ENCODE peak calls at places on chromosomes 6 and 20, in eight cellular contexts. E is IMR-90, N is neural progenitor cell, J is A549, P is mammary epithelial cell, Z is H1, H is astrocyte, O is psoas muscle. W is an unnamed sample. For H3K4me1 and H3K9me3, the result is how much of the 10 kb centered on the place peaks cover.

GRCh38 chr6:111589366-111589765 is 16.3 kb downstream of the TRAF3IP2 start:
- DNase-seq in E (peak), N (no peak), J (peak), P (peak), Z (no peak), H (peak), O (peak), W (no peak)

GRCh38 chr20:12882832-12883506 is 125.8 kb upstream of the SPTLC3 start:
- DNase-seq in E (peak), N (no peak), J (no peak), P (peak), Z (no peak), H (no peak), O (no peak), W (no peak)

GRCh38 chr20:19913927-19914614 is 103.1 kb upstream of the NAA20 start:
- DNase-seq in E (peak), N (no peak), J (peak), P (peak), Z (no peak), H (peak), O (no peak), W (no peak)

GRCh38 chr20:49270177-49270576 is 7.7 kb downstream of the ZNFX1 start:
- DNase-seq in E (peak), N (no peak), J (no peak), P (no peak), Z (no peak), H (peak), O (no peak), W (no peak)

GRCh38 chr6:13528232-13528631 is 40.8 kb upstream of the GFOD1 start:
- DNase-seq in E (no peak), N (no peak), J (peak), P (no peak), Z (no peak), H (no peak), O (no peak), W (no peak)

GRCh38 chr6:45423111-45423900 is 45.6 kb upstream of the SUPT3H start:
- DNase-seq in E (no peak), N (peak), J (no peak), P (peak), Z (no peak), H (no peak), O (peak), W (peak)

GRCh38 chr6:39669117-39669690 is 56.0 kb downstream of the KIF6 start:
- DNase-seq in E (peak), N (no peak), J (no peak), P (no peak), Z (no peak), H (peak), O (no peak), W (no peak)

GRCh38 chr6:155958550-155958949 is 502.9 kb upstream of the NOX3 start:
- DNase-seq in E (no peak), N (no peak), J (no peak), P (no peak), Z (no peak), H (no peak), O (no peak), W (no peak)

GRCh38 chr20:2059411-2059810 is 42.2 kb upstream of the STK35 start:
- DNase-seq in E (no peak), N (peak), J (no peak), P (no peak), Z (no peak), H (no peak), O (no peak), W (no peak)

GRCh38 chr6:39452306-39452705 is 129.8 kb upstream of the KCNK16 start:
- DNase-seq in E (peak), N (no peak), J (no peak), P (peak), Z (no peak), H (peak), O (no peak), W (no peak)

GRCh38 chr6:137491478-137491877 is 2.7 kb downstream of the OLIG3 start:
- DNase-seq in E (no peak), N (peak), J (no peak), P (no peak), Z (no peak), H (no peak), O (no peak), W (no peak)

GRCh38 chr20:2705931-2706645 is 13.5 kb downstream of the EBF4 start:
- DNase-seq in E (no peak), N (no peak), J (no peak), P (no peak), Z (no peak), H (no peak), O (no peak), W (no peak)

GRCh38 chr6:31660224-31660997 is at the start of gene C6orf47:
- DNase-seq in E (peak), N (peak), J (peak), P (peak), Z (peak), H (peak), O (peak), W (peak)

GRCh38 chr20:53829706-53830521 is 236.3 kb upstream of the ZNF217 start:
- DNase-seq in E (peak), N (no peak), J (peak), P (no peak), Z (no peak), H (peak), O (no peak), W (no peak)

GRCh38 chr6:142947702-142948480 is 2.9 kb upstream of the HIVEP2 start:
- DNase-seq in E (no peak), N (no peak), J (no peak), P (no peak), Z (no peak), H (no peak), O (no peak), W (no peak)

GRCh38 chr6:144062757-144063156 is 32.6 kb downstream of the SF3B5 start:
- DNase-seq in E (no peak), N (no peak), J (no peak), P (no peak), Z (no peak), H (no peak), O (no peak), W (no peak)

GRCh38 chr20:47698142-47698541 is 87.1 kb downstream of the SULF2 start:
- DNase-seq in E (no peak), N (no peak), J (no peak), P (no peak), Z (no peak), H (no peak), O (peak), W (no peak)

GRCh38 chr6:2999005-2999620 is 581 bp upstream of the NQO2 start:
- DNase-seq in E (peak), N (no peak), J (peak), P (peak), Z (no peak), H (peak), O (no peak), W (peak)

GRCh38 chr20:57072184-57072583 is 194.3 kb downstream of the BMP7 start:
- DNase-seq in E (no peak), N (no peak), J (no peak), P (no peak), Z (no peak), H (no peak), O (no peak), W (no peak)

GRCh38 chr20:18077157-18077556 is 19.4 kb upstream of the OVOL2 start:
- DNase-seq in E (no peak), N (no peak), J (no peak), P (no peak), Z (no peak), H (no peak), O (no peak), W (no peak)

GRCh38 chr6:149529650-149530049 is 16.2 kb downstream of the PPIL4 start:
- DNase-seq in E (no peak), N (no peak), J (no peak), P (no peak), Z (no peak), H (no peak), O (no peak), W (no peak)

GRCh38 chr20:11676618-11677289 is 240.9 kb upstream of the BTBD3 start:
- DNase-seq in E (peak), N (peak), J (peak), P (peak), Z (no peak), H (peak), O (peak), W (no peak)

GRCh38 chr6:129603731-129604130 is 106.2 kb downstream of the ARHGAP18 start:
- DNase-seq in E (no peak), N (no peak), J (no peak), P (no peak), Z (no peak), H (no peak), O (no peak), W (no peak)

GRCh38 chr6:52566853-52567279 is 10.0 kb downstream of the TRAM2 start:
- DNase-seq in E (peak), N (no peak), J (peak), P (peak), Z (no peak), H (peak), O (no peak), W (no peak)

GRCh38 chr6:73521351-73522254 is 771 bp upstream of the EEF1A1 start:
- DNase-seq in E (peak), N (no peak), J (peak), P (peak), Z (no peak), H (peak), O (peak), W (peak)

GRCh38 chr6:152749336-152749735 is 1.3 kb upstream of the VIP start:
- DNase-seq in E (no peak), N (no peak), J (no peak), P (no peak), Z (no peak), H (no peak), O (no peak), W (no peak)

GRCh38 chr6:142756215-142756630 is 188.8 kb downstream of the HIVEP2 start:
- DNase-seq in E (peak), N (no peak), J (peak), P (peak), Z (no peak), H (peak), O (no peak), W (no peak)

GRCh38 chr20:11454966-11455799 is 462.5 kb upstream of the BTBD3 start:
- DNase-seq in E (peak), N (no peak), J (peak), P (peak), Z (no peak), H (peak), O (no peak), W (no peak)

GRCh38 chr20:37390891-37391525 is 45.1 kb downstream of the SRC start:
- DNase-seq in E (no peak), N (no peak), J (peak), P (no peak), Z (no peak), H (no peak), O (peak), W (peak)

GRCh38 chr6:160730911-160731310 is 28.9 kb downstream of the PLG start:
- DNase-seq in E (no peak), N (peak), J (peak), P (peak), Z (no peak), H (no peak), O (no peak), W (no peak)

GRCh38 chr6:141848029-141848890 is 284.5 kb upstream of the GJE1 start:
- DNase-seq in E (peak), N (no peak), J (no peak), P (peak), Z (no peak), H (peak), O (no peak), W (no peak)

GRCh38 chr6:116094041-116094440 is 6.6 kb upstream of the NT5DC1 start:
- DNase-seq in E (no peak), N (no peak), J (no peak), P (no peak), Z (no peak), H (no peak), O (no peak), W (no peak)

GRCh38 chr6:165858571-165858970 is 195.5 kb upstream of the PDE10A start:
- DNase-seq in E (peak), N (peak), J (peak), P (no peak), Z (no peak), H (no peak), O (no peak), W (no peak)

GRCh38 chr6:147156218-147156617 is 48.0 kb upstream of the STXBP5 start:
- DNase-seq in E (no peak), N (no peak), J (no peak), P (no peak), Z (no peak), H (no peak), O (no peak), W (no peak)

GRCh38 chr20:20148774-20149173 is 96.4 kb downstream of the CFAP61 start:
- DNase-seq in E (no peak), N (no peak), J (no peak), P (no peak), Z (no peak), H (no peak), O (no peak), W (no peak)

GRCh38 chr6:106973018-106973840 is 1.3 kb downstream of the CD24 start:
- DNase-seq in E (no peak), N (peak), J (no peak), P (peak), Z (no peak), H (no peak), O (no peak), W (peak)

GRCh38 chr6:44044154-44044539 is 83.1 kb downstream of the MRPL14 start:
- DNase-seq in E (peak), N (no peak), J (peak), P (no peak), Z (no peak), H (no peak), O (peak), W (no peak)

GRCh38 chr6:44047179-44047546 is 80.1 kb downstream of the MRPL14 start:
- DNase-seq in E (peak), N (no peak), J (no peak), P (no peak), Z (no peak), H (no peak), O (no peak), W (no peak)

GRCh38 chr6:44044940-44045671 is 82.1 kb downstream of the MRPL14 start:
- DNase-seq in E (no peak), N (no peak), J (no peak), P (no peak), Z (no peak), H (no peak), O (no peak), W (no peak)

GRCh38 chr6:44046516-44047178 is 80.6 kb downstream of the MRPL14 start:
- DNase-seq in E (no peak), N (no peak), J (no peak), P (no peak), Z (no peak), H (no peak), O (no peak), W (peak)

DNA sequence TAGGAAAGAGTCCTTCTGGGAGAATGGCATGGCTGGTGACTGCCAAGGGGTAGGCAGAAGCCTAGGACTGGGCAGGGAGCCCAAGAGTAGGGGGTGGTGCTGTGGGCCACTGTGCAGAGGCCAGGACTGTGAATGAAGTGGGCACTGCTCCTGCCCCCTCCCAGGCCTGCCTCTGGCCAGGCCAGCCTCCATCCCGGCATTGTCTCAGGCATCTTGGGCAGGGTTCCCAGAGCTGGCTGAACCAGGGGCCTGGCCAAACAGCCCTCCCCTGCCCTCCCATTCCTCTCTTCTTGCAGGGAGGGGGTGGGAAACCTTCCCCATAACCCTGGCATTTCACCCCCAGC is 81.6 kb downstream of the MRPL14 start:
- DNase-seq in E (no peak), N (no peak), J (no peak), P (no peak), Z (no peak), H (no peak), O (no peak), W (peak)
- H3K4me1 ChIP-seq in E (half or more), N (under half), J (half or more), P (half or more), Z (under half), H (half or more), O (under half), W (under half)

GRCh38 chr6:22126910-22127309 is 169.9 kb downstream of the PRL start:
- DNase-seq in E (no peak), N (no peak), J (no peak), P (no peak), Z (no peak), H (no peak), O (no peak), W (no peak)

GRCh38 chr6:22129751-22130150 is 167.1 kb downstream of the PRL start:
- DNase-seq in E (no peak), N (no peak), J (no peak), P (no peak), Z (no peak), H (no peak), O (no peak), W (no peak)

GRCh38 chr6:22124756-22125155 is 172.1 kb downstream of the PRL start:
- DNase-seq in E (no peak), N (no peak), J (no peak), P (peak), Z (no peak), H (no peak), O (no peak), W (no peak)
- H3K9me3 ChIP-seq in E (under half), N (under half), J (under half), P (under half), Z (under half), H (under half), O (under half), W (under half)

GRCh38 chr20:39048000-39048696 is 86.0 kb downstream of the DHX35 start:
- DNase-seq in E (peak), N (peak), J (peak), P (peak), Z (peak), H (peak), O (peak), W (peak)
- TF ChIP-seq CTCF in E (peak), N (peak), J (peak), P (peak), Z (peak), H (peak), O (peak), W (peak)

DNA sequence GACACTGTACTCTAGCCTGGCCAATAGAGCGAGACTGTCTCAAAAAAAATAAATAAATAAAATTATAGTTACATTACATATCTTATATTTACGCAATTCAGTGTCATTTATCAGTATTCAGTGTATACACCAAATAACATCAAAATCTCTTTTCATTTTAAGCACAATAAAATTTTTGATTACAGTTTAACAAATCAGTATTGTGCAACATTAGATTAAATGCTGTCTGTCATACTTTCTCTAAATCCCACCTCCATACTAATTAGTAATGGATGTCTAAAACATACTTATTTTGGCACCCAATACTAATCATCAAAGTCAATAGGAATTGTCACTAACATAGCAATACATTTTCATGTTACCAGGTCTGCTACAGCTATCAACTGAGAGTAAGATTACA is 27.4 kb downstream of the IBTK start:
- DNase-seq in E (no peak), N (no peak), J (no peak), P (no peak), Z (no peak), H (no peak), O (no peak), W (no peak)
- H3K4me1 ChIP-seq in E (under half), N (under half), J (under half), P (under half), Z (under half), H (under half), O (under half), W (under half)

GRCh38 chr6:85300581-85300980 is 149.3 kb upstream of the NT5E start:
- DNase-seq in E (no peak), N (no peak), J (no peak), P (no peak), Z (no peak), H (no peak), O (no peak), W (no peak)

DNA sequence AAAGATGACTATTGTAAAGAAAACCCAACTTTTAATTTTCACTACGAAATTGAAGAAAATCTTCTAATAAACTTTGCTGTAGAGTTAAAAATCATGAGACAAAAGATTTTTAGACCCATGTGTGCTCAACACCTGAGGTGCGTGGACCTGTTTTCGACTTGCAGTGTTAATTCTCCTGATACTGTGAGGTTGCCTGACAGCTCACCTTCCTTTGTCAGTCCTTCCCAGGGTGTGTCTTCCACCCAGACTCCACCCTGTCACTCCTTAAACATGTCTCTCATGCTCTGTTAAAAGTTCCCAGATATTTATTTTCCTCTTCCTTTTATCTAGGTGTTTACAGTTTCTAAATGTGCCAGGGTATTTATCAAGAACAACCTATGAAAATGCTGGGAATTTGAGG is 151.3 kb upstream of the NT5E start:
- DNase-seq in E (no peak), N (no peak), J (no peak), P (no peak), Z (no peak), H (no peak), O (no peak), W (no peak)
- H3K9me3 ChIP-seq in E (under half), N (under half), J (under half), P (under half), Z (under half), H (under half), O (under half), W (under half)

GRCh38 chr6:167501831-167502385 is 177.0 kb downstream of the TTLL2 start:
- DNase-seq in E (no peak), N (peak), J (peak), P (no peak), Z (no peak), H (no peak), O (peak), W (no peak)
- TF ChIP-seq CTCF in E (no peak), N (peak), J (peak), P (no peak), Z (peak), H (no peak), O (no peak), W (no peak)

DNA sequence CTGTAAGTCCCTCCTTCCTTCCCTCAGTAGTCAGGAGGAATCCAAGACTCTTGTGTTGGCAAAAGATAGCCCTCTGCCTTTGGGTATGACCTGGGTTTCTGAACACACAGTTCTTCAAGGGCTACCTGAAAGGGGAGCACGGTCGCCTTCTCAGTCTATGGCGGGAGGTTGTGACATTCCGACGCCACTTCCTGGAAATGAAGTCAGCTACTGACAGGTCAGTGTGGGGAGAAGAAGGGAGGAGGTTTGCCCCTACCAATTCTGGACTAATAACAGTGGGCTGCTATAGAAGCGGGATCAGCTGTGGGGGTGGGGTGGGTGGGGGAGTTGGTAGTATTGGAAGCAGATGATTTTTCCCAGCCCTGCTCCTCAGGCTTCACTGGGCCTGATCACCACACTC is 11.5 kb downstream of the CEP250 start:
- DNase-seq in E (no peak), N (no peak), J (no peak), P (no peak), Z (no peak), H (no peak), O (no peak), W (no peak)
- H3K4me1 ChIP-seq in E (under half), N (under half), J (under half), P (under half), Z (under half), H (under half), O (under half), W (under half)

GRCh38 chr20:60812561-60812960 is 439.5 kb upstream of the CDH4 start:
- DNase-seq in E (no peak), N (no peak), J (no peak), P (no peak), Z (no peak), H (no peak), O (no peak), W (no peak)
- H3K9me3 ChIP-seq in E (under half), N (under half), J (under half), P (under half), Z (under half), H (under half), O (under half), W (under half)

GRCh38 chr6:41607736-41608135 is 30.5 kb upstream of the MDFI start:
- DNase-seq in E (no peak), N (no peak), J (no peak), P (no peak), Z (no peak), H (no peak), O (no peak), W (no peak)
- TF ChIP-seq CTCF in E (no peak), N (no peak), J (no peak), P (no peak), Z (no peak), H (no peak), O (no peak), W (no peak)

W was measured in lower lobe of right lung.